ENCODE peak calls at places on chromosome 14, in seven cellular contexts. W is myocyte; V is neural crest cell; G is A673; T is ELR; J is fibroblast of the conjunctiva; C is activated CD4-positive, alpha-beta T cell treated with anti-CD3 and anti-CD28 coated beads, Interleukin-2, amount 10 ng/mL, durations not matched to agents 7 days and 5 days. O is an unnamed sample.

GRCh38 chr14:104304451-104305351 is 166.3 kb downstream of the KIF26A start:
- DNase-seq in W (no peak), V (no peak), G (no peak), T (no peak), J (no peak), C (no peak), O (no peak)

GRCh38 chr14:65352964-65353530 is 59.5 kb upstream of the FUT8 start:
- DNase-seq in W (peak), V (no peak), G (no peak), T (peak), J (no peak), C (no peak), O (no peak)

GRCh38 chr14:28243600-28243999 is 523.0 kb upstream of the FOXG1 start:
- DNase-seq in W (peak), V (no peak), G (no peak), T (peak), J (no peak), C (no peak), O (no peak)

GRCh38 chr14:42214981-42215491 is 608.4 kb downstream of the LRFN5 start:
- DNase-seq in W (peak), V (no peak), G (no peak), T (peak), J (peak), C (no peak), O (no peak)

GRCh38 chr14:102594514-102595175 is 2.2 kb downstream of the RCOR1 start:
- DNase-seq in W (peak), V (peak), G (peak), T (peak), J (peak), C (peak), O (peak)

GRCh38 chr14:74401504-74402241 is 24.3 kb downstream of the SYNDIG1L start:
- DNase-seq in W (peak), V (peak), G (no peak), T (peak), J (no peak), C (peak), O (peak)

GRCh38 chr14:71371711-71372396 is 464.6 kb downstream of the PCNX1 start:
- DNase-seq in W (no peak), V (no peak), G (peak), T (peak), J (no peak), C (no peak), O (no peak)

GRCh38 chr14:60723218-60724079 is 702 bp downstream of the SIX4 start:
- DNase-seq in W (peak), V (peak), G (peak), T (peak), J (no peak), C (peak), O (peak)

GRCh38 chr14:68181395-68182326 is 362.1 kb downstream of the RAD51B start:
- DNase-seq in W (peak), V (no peak), G (no peak), T (peak), J (no peak), C (no peak), O (no peak)

GRCh38 chr14:30998100-30998706 is 27.2 kb upstream of the AP4S1 start:
- DNase-seq in W (peak), V (no peak), G (no peak), T (peak), J (no peak), C (no peak), O (no peak)

GRCh38 chr14:61101803-61102548 is 120.9 kb downstream of the SLC38A6 start:
- DNase-seq in W (no peak), V (no peak), G (peak), T (peak), J (no peak), C (no peak), O (no peak)

O was measured in activated T-helper 1 cell treated with anti-CD3 and anti-CD28 coated beads, Interleukin-12 subunit alpha, Interleukin-12 subunit beta, Interleukin-2, Interleukin-4 antibody, amounts not matched to agents 30 ng/mL and 10 ng/mL and 1 ng/mL, durations not matched to agents 14 hours and 24 hours and 36 hours.